ENCODE peak calls at places on chromosomes 1 and 21, in eight cellular contexts. F is NCI-H2171 treated with DMSO at 0.1 percent for 48 hours, H is MM.1S, W is fibroblast of the conjunctiva, P is hippocampal formation, R is heart left ventricle, J is NCI-H226, D is C1 segment of cervical spinal cord. Q is an unnamed sample.

GRCh38 chr1:43329995-43330751 is 7.4 kb upstream of the MPL start:
- DNase-seq in F (no peak), H (no peak), W (peak; percentile 34), P (no peak), R (peak; percentile 82), J (peak; percentile 97), D (no peak), Q (no peak)

GRCh38 chr1:18734001-18734400 is 103.4 kb downstream of the PAX7 start:
- DNase-seq in F (no peak), H (no peak), W (no peak), P (no peak), R (no peak), J (no peak), D (no peak), Q (no peak)

GRCh38 chr1:243917863-243918565 is 68.0 kb upstream of the AKT3 start:
- DNase-seq in F (peak; percentile 34), H (peak; percentile 24), W (no peak), P (no peak), R (no peak), J (no peak), D (no peak), Q (no peak)

GRCh38 chr1:203444077-203444683 is 31.4 kb upstream of the PRELP start:
- DNase-seq in F (peak; percentile 100), H (no peak), W (no peak), P (no peak), R (no peak), J (no peak), D (no peak), Q (peak; percentile 82)

GRCh38 chr1:77282187-77282865 is 507 bp downstream of the AK5 start:
- DNase-seq in F (peak; percentile 65), H (peak; percentile 22), W (no peak), P (no peak), R (no peak), J (no peak), D (no peak), Q (peak; percentile 68)

GRCh38 chr1:88877382-88877825 is 14.0 kb downstream of the GTF2B start:
- DNase-seq in F (peak; percentile 44), H (peak; percentile 10), W (no peak), P (peak; percentile 9), R (no peak), J (no peak), D (no peak), Q (peak; percentile 33)

GRCh38 chr1:231075497-231075896 is 35.4 kb upstream of the FAM89A start:
- DNase-seq in F (no peak), H (no peak), W (no peak), P (no peak), R (no peak), J (no peak), D (no peak), Q (no peak)

GRCh38 chr1:165949335-165950130 is 122.1 kb downstream of the UCK2 start:
- DNase-seq in F (peak; percentile 55), H (peak; percentile 31), W (no peak), P (no peak), R (no peak), J (no peak), D (no peak), Q (no peak)

GRCh38 chr21:45347712-45348477 is 57.1 kb upstream of the COL18A1 start:
- DNase-seq in F (no peak), H (no peak), W (no peak), P (no peak), R (no peak), J (no peak), D (no peak), Q (no peak)

GRCh38 chr21:17777321-17777720 is 41.8 kb downstream of the C21orf91 start:
- DNase-seq in F (no peak), H (no peak), W (no peak), P (no peak), R (no peak), J (no peak), D (no peak), Q (no peak)

GRCh38 chr1:197199923-197200467 is 53.5 kb upstream of the ASPM start:
- DNase-seq in F (peak; percentile 34), H (no peak), W (no peak), P (no peak), R (no peak), J (no peak), D (no peak), Q (peak; percentile 61)

GRCh38 chr1:92411511-92411910 is 75.2 kb downstream of the GFI1 start:
- DNase-seq in F (peak; percentile 11), H (no peak), W (peak; percentile 72), P (no peak), R (no peak), J (peak; percentile 38), D (no peak), Q (no peak)

GRCh38 chr1:53617382-53618217 is 121.4 kb downstream of the GLIS1 start:
- DNase-seq in F (peak; percentile 67), H (no peak), W (no peak), P (no peak), R (no peak), J (no peak), D (no peak), Q (no peak)

GRCh38 chr1:180241716-180242544 is 11.9 kb downstream of the LHX4 start:
- DNase-seq in F (no peak), H (no peak), W (no peak), P (no peak), R (no peak), J (no peak), D (no peak), Q (no peak)

Q was measured in NCI-H82.